ENCODE peak calls at places on chromosome 15, in ten cellular contexts. M, J, A, U, B, X, F, E, S and T are unnamed samples.

GRCh38 chr15:34241376-34242350 is 16.8 kb downstream of the EMC4 start:
- DNase-seq in M (peak; percentile 32), J (no peak), A (peak; percentile 51), U (peak; percentile 60), B (no peak), X (peak; percentile 18), F (peak; percentile 65), E (peak; percentile 20), S (no peak), T (no peak)

GRCh38 chr15:74046275-74046674 is 36.1 kb downstream of the GOLGA6A start:
- DNase-seq in M (no peak), J (no peak), A (no peak), U (no peak), B (no peak), X (no peak), F (no peak), E (no peak), S (no peak), T (no peak)

GRCh38 chr15:34732430-34732829 is 22.4 kb downstream of the GJD2 start:
- DNase-seq in M (no peak), J (no peak), A (no peak), U (no peak), B (no peak), X (no peak), F (no peak), E (no peak), S (no peak), T (no peak)

GRCh38 chr15:94930945-94931344 is 699.6 kb downstream of the MCTP2 start:
- DNase-seq in M (no peak), J (no peak), A (no peak), U (no peak), B (no peak), X (no peak), F (no peak), E (no peak), S (no peak), T (no peak)

GRCh38 chr15:32849769-32850668 is 132.2 kb downstream of the GREM1 start:
- DNase-seq in M (no peak), J (no peak), A (peak; percentile 98), U (no peak), B (no peak), X (no peak), F (peak; percentile 84), E (no peak), S (no peak), T (no peak)

GRCh38 chr15:31782016-31782783 is 248.1 kb upstream of the CHRNA7 start:
- DNase-seq in M (no peak), J (no peak), A (no peak), U (no peak), B (no peak), X (no peak), F (no peak), E (no peak), S (no peak), T (no peak)

GRCh38 chr15:73927476-73928240 is 1.4 kb downstream of the LOXL1 start:
- DNase-seq in M (no peak), J (no peak), A (peak; percentile 51), U (peak; percentile 73), B (peak; percentile 61), X (peak; percentile 70), F (peak; percentile 48), E (peak; percentile 66), S (peak; percentile 82), T (peak; percentile 65)

GRCh38 chr15:48190932-48191573 is 412 bp upstream of the CTXN2 start:
- DNase-seq in M (peak; percentile 64), J (peak; percentile 64), A (peak; percentile 72), U (peak; percentile 27), B (peak; percentile 32), X (peak; percentile 71), F (peak; percentile 76), E (peak; percentile 51), S (peak; percentile 76), T (peak; percentile 48)

GRCh38 chr15:39583586-39584265 is 2.8 kb downstream of the THBS1 start:
- DNase-seq in M (no peak), J (no peak), A (peak; percentile 73), U (peak; percentile 36), B (no peak), X (peak; percentile 75), F (peak; percentile 61), E (peak; percentile 32), S (no peak), T (no peak)

GRCh38 chr15:39585871-39586301 is 5.0 kb downstream of the THBS1 start:
- DNase-seq in M (no peak), J (no peak), A (no peak), U (no peak), B (no peak), X (peak; percentile 19), F (no peak), E (no peak), S (no peak), T (no peak)

GRCh38 chr15:39585394-39585841 is 4.5 kb downstream of the THBS1 start:
- DNase-seq in M (no peak), J (no peak), A (peak; percentile 46), U (no peak), B (no peak), X (peak; percentile 13), F (peak; percentile 21), E (peak; percentile 30), S (no peak), T (no peak)

GRCh38 chr15:39584266-39584659 is 3.4 kb downstream of the THBS1 start:
- DNase-seq in M (no peak), J (no peak), A (no peak), U (no peak), B (no peak), X (no peak), F (no peak), E (no peak), S (no peak), T (no peak)

DNA sequence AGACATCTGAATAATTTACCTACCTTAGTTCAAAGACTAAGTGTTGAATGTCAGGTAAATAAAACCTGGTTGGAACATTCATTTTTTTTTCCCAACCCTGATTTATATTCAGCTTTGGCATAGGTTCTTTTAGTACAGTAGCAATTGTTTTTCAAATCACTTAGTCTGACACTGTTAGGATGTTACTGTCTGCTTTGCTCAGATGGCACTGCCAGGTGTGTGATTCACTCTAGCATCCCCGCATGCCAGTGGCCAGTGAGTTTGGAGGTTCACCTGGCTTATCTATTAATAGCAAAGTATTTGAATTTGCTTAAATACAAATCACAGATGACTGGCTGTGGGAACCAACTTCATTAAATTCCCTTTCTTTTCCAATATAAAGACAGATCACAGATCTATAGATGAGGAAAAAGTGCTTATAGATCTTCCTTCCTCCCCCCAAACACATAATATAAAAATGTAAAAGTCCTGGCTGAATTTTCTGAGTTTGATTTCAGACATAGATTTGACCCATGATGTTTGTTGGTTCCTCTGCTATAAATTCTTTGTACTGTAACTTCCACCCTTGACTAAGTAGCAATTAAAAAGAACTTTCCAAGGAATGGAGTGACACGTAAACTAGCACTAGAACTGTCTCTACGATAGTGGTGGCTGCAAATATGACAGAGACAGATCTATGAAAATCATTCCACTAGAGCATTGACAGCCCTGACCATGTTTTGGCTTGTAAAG is 3.9 kb downstream of the THBS1 start:
- DNase-seq in M (no peak), J (no peak), A (peak; percentile 28), U (no peak), B (no peak), X (no peak), F (no peak), E (no peak), S (no peak), T (no peak)
- H3K36me3 ChIP-seq in M (peaks cover 20% of the 10 kb centered on the region), J (peaks cover 86% of the 10 kb centered on the region), A (peaks cover 75% of the 10 kb centered on the region), U (peaks cover 76% of the 10 kb centered on the region), B (no peaks in the 10 kb centered on the region), X (peaks cover 31% of the 10 kb centered on the region), F (peaks cover 53% of the 10 kb centered on the region), E (no peaks in the 10 kb centered on the region), S (no peaks in the 10 kb centered on the region), T (peaks cover 67% of the 10 kb centered on the region)

GRCh38 chr15:22227961-22228762 is 147.8 kb downstream of the OR4M2 start:
- DNase-seq in M (no peak), J (no peak), A (no peak), U (no peak), B (no peak), X (no peak), F (no peak), E (no peak), S (no peak), T (no peak)
- H3K9me3 ChIP-seq in M (no peaks in the 10 kb centered on the region), J (peaks cover 9% of the 10 kb centered on the region), A (peaks cover 50% of the 10 kb centered on the region), U (no peaks in the 10 kb centered on the region), B (no peaks in the 10 kb centered on the region), X (no peaks in the 10 kb centered on the region), F (peaks cover 8% of the 10 kb centered on the region), E (no peaks in the 10 kb centered on the region), S (no peaks in the 10 kb centered on the region), T (no peaks in the 10 kb centered on the region)

GRCh38 chr15:59437777-59438574 is at the start of gene FAM81A:
- DNase-seq in M (peak; percentile 45), J (peak; percentile 11), A (peak; percentile 47), U (peak; percentile 96), B (peak; percentile 88), X (peak; percentile 80), F (peak; percentile 77), E (peak; percentile 74), S (peak; percentile 93), T (peak; percentile 91)

GRCh38 chr15:59436774-59437472 is 1.1 kb upstream of the FAM81A start:
- DNase-seq in M (no peak), J (no peak), A (no peak), U (peak; percentile 37), B (no peak), X (no peak), F (no peak), E (no peak), S (no peak), T (no peak)

GRCh38 chr15:59434481-59434880 is 3.5 kb upstream of the FAM81A start:
- DNase-seq in M (no peak), J (no peak), A (no peak), U (no peak), B (no peak), X (no peak), F (no peak), E (no peak), S (no peak), T (no peak)

GRCh38 chr15:59437473-59437776 is 561 bp upstream of the FAM81A start:
- DNase-seq in M (no peak), J (no peak), A (no peak), U (no peak), B (no peak), X (peak; percentile 14), F (no peak), E (no peak), S (peak; percentile 35), T (no peak)

DNA sequence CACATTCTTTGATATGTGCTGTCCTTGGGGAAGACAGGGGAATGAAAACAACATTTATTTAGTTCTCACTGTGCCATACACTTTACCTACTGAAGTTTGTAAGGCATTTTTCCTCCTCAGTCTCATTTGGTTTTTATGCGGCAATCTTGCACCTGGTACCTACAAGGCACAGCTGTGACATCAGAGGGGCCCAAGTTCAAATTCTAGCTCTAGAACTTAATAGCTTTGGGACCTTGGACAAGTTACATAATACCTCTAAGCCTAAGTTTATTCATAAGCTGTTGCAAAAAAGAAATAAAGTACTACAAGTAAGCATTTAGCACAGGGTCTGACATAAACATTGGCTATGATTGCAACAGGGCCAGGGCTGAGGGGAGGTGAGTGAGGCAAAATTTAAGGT is 5.6 kb upstream of the FAM81A start:
- DNase-seq in M (no peak), J (no peak), A (no peak), U (no peak), B (no peak), X (no peak), F (no peak), E (no peak), S (no peak), T (no peak)
- H3K4me3 ChIP-seq in M (no peak overlapping the region), J (no peak overlapping the region), A (no peak overlapping the region), U (no peak overlapping the region), B (no peak overlapping the region), X (no peak overlapping the region), F (no peak overlapping the region), E (no peak overlapping the region), S (no peak overlapping the region), T (no peak overlapping the region)

GRCh38 chr15:68370768-68371151 is 61.2 kb downstream of the ITGA11 start:
- DNase-seq in M (no peak), J (no peak), A (no peak), U (no peak), B (no peak), X (no peak), F (no peak), E (no peak), S (peak; percentile 16), T (no peak)

GRCh38 chr15:68371160-68371559 is 60.8 kb downstream of the ITGA11 start:
- DNase-seq in M (no peak), J (no peak), A (no peak), U (no peak), B (peak; percentile 20), X (no peak), F (no peak), E (no peak), S (peak; percentile 42), T (no peak)

GRCh38 chr15:68373028-68373427 is 58.9 kb downstream of the ITGA11 start:
- DNase-seq in M (no peak), J (no peak), A (no peak), U (no peak), B (peak; percentile 3), X (no peak), F (no peak), E (no peak), S (peak; percentile 1), T (no peak)

GRCh38 chr15:68371851-68372250 is 60.1 kb downstream of the ITGA11 start:
- DNase-seq in M (no peak), J (no peak), A (no peak), U (no peak), B (peak; percentile 13), X (no peak), F (no peak), E (no peak), S (peak; percentile 15), T (no peak)

DNA sequence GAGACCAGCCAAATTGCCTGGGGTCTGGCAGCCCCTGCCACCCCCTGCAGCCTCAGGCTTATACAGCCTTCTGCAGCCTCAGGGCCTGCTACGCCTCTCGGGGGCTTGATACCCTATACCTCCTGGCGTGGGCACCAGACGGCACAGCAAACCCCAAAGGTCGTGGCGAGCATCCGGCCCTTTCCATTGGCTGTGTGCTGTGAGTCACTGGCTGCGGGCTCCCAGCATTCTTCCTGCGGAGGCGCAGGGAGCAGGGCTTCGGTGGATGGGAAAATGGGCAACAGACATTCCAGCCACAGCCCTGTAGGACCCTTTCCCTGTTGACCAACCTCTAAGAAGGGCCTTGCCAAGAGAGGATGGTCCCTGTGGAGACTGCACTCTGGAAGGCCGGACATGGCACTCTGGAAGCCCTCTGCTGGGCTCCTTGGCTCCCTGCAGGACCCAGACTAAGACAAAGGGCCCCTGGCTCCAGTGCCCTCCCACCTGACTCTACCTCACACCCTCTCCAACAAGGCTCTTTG is 59.6 kb downstream of the ITGA11 start:
- DNase-seq in M (no peak), J (peak; percentile 43), A (no peak), U (peak; percentile 47), B (peak; percentile 20), X (no peak), F (peak; percentile 33), E (peak; percentile 40), S (peak; percentile 31), T (no peak)
- H3K36me3 ChIP-seq in M (no peaks in the 10 kb centered on the region), J (peaks cover 4% of the 10 kb centered on the region), A (peaks cover 3% of the 10 kb centered on the region), U (no peaks in the 10 kb centered on the region), B (no peaks in the 10 kb centered on the region), X (no peaks in the 10 kb centered on the region), F (no peaks in the 10 kb centered on the region), E (no peaks in the 10 kb centered on the region), S (no peaks in the 10 kb centered on the region), T (no peaks in the 10 kb centered on the region)